ENCODE peak calls at places on chromosomes 4 and X, in eight cellular contexts. B is uterus, K is H1, W is suprapubic skin, T is A549, X is spleen, A is esophagus squamous epithelium, S is upper lobe of left lung. Q is an unnamed sample.

GRCh38 chr4:176547005-176547404 is 227.2 kb downstream of the SPCS3 start:
- DNase-seq in B (no peak), K (no peak), W (no peak), T (no peak), X (no peak), A (no peak), S (no peak), Q (no peak)

GRCh38 chr4:140718240-140718639 is 37.9 kb downstream of the TBC1D9 start:
- DNase-seq in B (no peak), K (no peak), W (no peak), T (no peak), X (no peak), A (no peak), S (no peak), Q (no peak)

GRCh38 chrX:65985922-65986588 is 53.8 kb downstream of the VSIG4 start:
- DNase-seq in B (peak; percentile 12), K (no peak), W (no peak), T (peak; percentile 25), X (peak; percentile 56), A (no peak), S (peak; percentile 32), Q (peak; percentile 33)

GRCh38 chr4:59057804-59058203 is 1947.6 kb upstream of the IGFBP7 start:
- DNase-seq in B (no peak), K (no peak), W (no peak), T (no peak), X (no peak), A (no peak), S (no peak), Q (no peak)

GRCh38 chr4:145815027-145815612 is 123.5 kb downstream of the ZNF827 start:
- DNase-seq in B (no peak), K (no peak), W (no peak), T (no peak), X (no peak), A (no peak), S (no peak), Q (no peak)

GRCh38 chr4:83217721-83218522 is 66.7 kb downstream of the COQ2 start:
- DNase-seq in B (no peak), K (no peak), W (no peak), T (no peak), X (no peak), A (no peak), S (peak; percentile 56), Q (peak; percentile 55)

GRCh38 chr4:10115657-10116624 is 658 bp downstream of the WDR1 start:
- DNase-seq in B (peak; percentile 56), K (no peak), W (peak; percentile 85), T (peak; percentile 62), X (peak; percentile 95), A (peak; percentile 55), S (peak; percentile 83), Q (peak; percentile 56)

GRCh38 chrX:118420462-118420861 is 74.6 kb downstream of the WDR44 start:
- DNase-seq in B (no peak), K (no peak), W (no peak), T (no peak), X (no peak), A (no peak), S (no peak), Q (no peak)

GRCh38 chr4:15375707-15376106 is 52.1 kb upstream of the C1QTNF7 start:
- DNase-seq in B (no peak), K (no peak), W (no peak), T (no peak), X (no peak), A (no peak), S (no peak), Q (no peak)

GRCh38 chrX:24146283-24146865 is 3.2 kb upstream of the ZFX start:
- DNase-seq in B (no peak), K (no peak), W (no peak), T (no peak), X (no peak), A (no peak), S (no peak), Q (no peak)

GRCh38 chr4:126038492-126039236 is 723.9 kb downstream of the FAT4 start:
- DNase-seq in B (no peak), K (no peak), W (no peak), T (no peak), X (no peak), A (no peak), S (no peak), Q (no peak)

GRCh38 chr4:187006189-187006618 is 282.5 kb upstream of the FAT1 start:
- DNase-seq in B (no peak), K (no peak), W (no peak), T (no peak), X (no peak), A (no peak), S (no peak), Q (no peak)

GRCh38 chrX:98548550-98548949 is 1664.8 kb downstream of the RPA4 start:
- DNase-seq in B (no peak), K (no peak), W (no peak), T (no peak), X (no peak), A (no peak), S (no peak), Q (no peak)

GRCh38 chr4:126799971-126800722 is 832.6 kb upstream of the INTU start:
- DNase-seq in B (no peak), K (no peak), W (no peak), T (no peak), X (no peak), A (no peak), S (no peak), Q (no peak)

GRCh38 chrX:123189318-123189717 is 5.2 kb downstream of the GRIA3 start:
- DNase-seq in B (no peak), K (no peak), W (no peak), T (no peak), X (no peak), A (no peak), S (no peak), Q (no peak)
- TF ChIP-seq POLR2A in B (no peak), K (no peak), W (no peak), T (no peak), X (no peak), A (no peak), S (no peak), Q (no peak)

GRCh38 chr4:7067147-7067522 is 729 bp downstream of the GRPEL1 start:
- DNase-seq in B (no peak), K (no peak), W (peak; percentile 82), T (no peak), X (peak; percentile 94), A (no peak), S (peak; percentile 75), Q (no peak)

GRCh38 chr4:7067523-7068278 is at the start of gene GRPEL1:
- DNase-seq in B (peak; percentile 100), K (peak; percentile 98), W (peak; percentile 75), T (peak; percentile 83), X (peak; percentile 99), A (peak; percentile 96), S (peak; percentile 99), Q (peak; percentile 100)

GRCh38 chr4:7066493-7066892 is 1.4 kb downstream of the GRPEL1 start:
- DNase-seq in B (peak; percentile 12), K (no peak), W (no peak), T (no peak), X (no peak), A (no peak), S (no peak), Q (no peak)

GRCh38 chr4:7068883-7069282 is 1.0 kb upstream of the GRPEL1 start:
- DNase-seq in B (no peak), K (no peak), W (no peak), T (no peak), X (peak; percentile 87), A (no peak), S (no peak), Q (no peak)

GRCh38 chr4:7068279-7068842 is 497 bp upstream of the GRPEL1 start:
- DNase-seq in B (no peak), K (no peak), W (peak; percentile 100), T (no peak), X (no peak), A (no peak), S (no peak), Q (no peak)
- TF ChIP-seq CTCF in B (peak; percentile 16), K (no peak), W (no peak), T (no peak), X (no peak), A (no peak), S (no peak), Q (peak; percentile 4)

DNA sequence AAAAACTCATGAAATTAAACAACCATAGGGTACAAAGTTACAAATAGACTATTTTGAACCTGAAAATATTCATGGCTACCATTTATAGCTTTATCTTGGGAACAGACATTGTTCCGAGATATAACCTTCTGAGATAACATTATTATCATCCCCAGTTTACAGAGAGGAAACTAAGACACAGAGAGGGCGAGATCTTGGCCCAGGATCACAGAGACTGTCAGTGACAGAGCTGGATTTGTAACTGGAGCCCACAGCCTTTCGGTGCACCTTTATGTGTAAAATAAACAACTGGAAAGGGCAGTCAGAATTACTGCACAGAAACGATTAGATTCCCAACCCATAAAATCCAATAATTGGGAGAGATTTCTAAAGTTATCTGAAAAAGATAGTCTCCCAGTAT is 28.4 kb downstream of the KLF3 start:
- DNase-seq in B (no peak), K (no peak), W (no peak), T (no peak), X (no peak), A (no peak), S (no peak), Q (no peak)
- TF ChIP-seq POLR2A in B (no peak), K (no peak), W (no peak), T (no peak), X (no peak), A (no peak), S (no peak), Q (no peak)

GRCh38 chrX:54540289-54540688 is 10.3 kb downstream of the GNL3L start:
- DNase-seq in B (no peak), K (no peak), W (no peak), T (no peak), X (no peak), A (no peak), S (no peak), Q (no peak)
- TF ChIP-seq CTCF in B (no peak), K (no peak), W (no peak), T (no peak), X (no peak), A (no peak), S (no peak), Q (no peak)

GRCh38 chr4:17580969-17581368 is 4.0 kb downstream of the LAP3 start:
- DNase-seq in B (no peak), K (no peak), W (no peak), T (no peak), X (no peak), A (no peak), S (no peak), Q (no peak)

GRCh38 chr4:17578482-17578891 is 1.5 kb downstream of the LAP3 start:
- DNase-seq in B (no peak), K (no peak), W (no peak), T (no peak), X (no peak), A (no peak), S (no peak), Q (no peak)

GRCh38 chr4:17574206-17574605 is 2.8 kb upstream of the LAP3 start:
- DNase-seq in B (no peak), K (no peak), W (no peak), T (no peak), X (no peak), A (no peak), S (no peak), Q (no peak)

GRCh38 chr4:17577660-17578481 is 873 bp downstream of the LAP3 start:
- DNase-seq in B (peak; percentile 40), K (no peak), W (peak; percentile 79), T (peak; percentile 13), X (peak; percentile 94), A (no peak), S (peak; percentile 48), Q (peak; percentile 40)

GRCh38 chr4:17576932-17577659 is at the start of gene LAP3:
- DNase-seq in B (peak; percentile 99), K (peak; percentile 89), W (peak; percentile 99), T (peak; percentile 76), X (peak; percentile 99), A (peak; percentile 84), S (peak; percentile 98), Q (peak; percentile 98)
- TF ChIP-seq POLR2A in B (peak; percentile 87), K (peak; percentile 89), W (no peak), T (peak; percentile 83), X (peak; percentile 83), A (peak; percentile 93), S (no peak), Q (peak; percentile 95)

Q was measured in body of pancreas.